ENCODE peak calls at places on chromosomes 6 and 20, in five cellular contexts. P is IMR-90, F is fibroblast of lung, Q is colonic mucosa, U is uterus. O is an unnamed sample. For H3K27me3, the result is how much of the 10 kb centered on the place peaks cover.

GRCh38 chr6:145480024-145480423 is 255.3 kb downstream of the EPM2A start:
- DNase-seq in P (no peak), Q (no peak), U (no peak), F (no peak), O (no peak)

GRCh38 chr6:117167520-117168271 is 97.7 kb upstream of the VGLL2 start:
- DNase-seq in Q (no peak), P (peak), U (no peak), F (no peak), O (no peak)

GRCh38 chr6:21332077-21332476 is 261.5 kb upstream of the SOX4 start:
- DNase-seq in P (no peak), U (no peak), F (no peak), Q (no peak), O (no peak)

GRCh38 chr6:84525907-84526306 is 238.5 kb downstream of the TBX18 start:
- DNase-seq in F (peak), P (no peak), Q (no peak), U (no peak), O (no peak)

GRCh38 chr20:5400164-5400762 is 83.5 kb upstream of the PROKR2 start:
- DNase-seq in Q (no peak), F (peak), U (no peak), P (peak), O (no peak)

GRCh38 chr6:169289671-169290408 is 36.2 kb upstream of the THBS2 start:
- DNase-seq in F (peak), U (peak), P (peak), Q (no peak), O (no peak)

GRCh38 chr6:168919455-168920179 is 334.0 kb downstream of the THBS2 start:
- DNase-seq in Q (no peak), P (no peak), U (no peak), F (no peak), O (no peak)

GRCh38 chr6:15387118-15387517 is 141.2 kb downstream of the JARID2 start:
- DNase-seq in F (no peak), U (no peak), P (peak), Q (no peak), O (no peak)

GRCh38 chr6:37555040-37555781 is 55.5 kb upstream of the CCDC167 start:
- DNase-seq in F (no peak), P (no peak), Q (no peak), U (no peak), O (no peak)

GRCh38 chr6:137387365-137387764 is 106.8 kb downstream of the OLIG3 start:
- DNase-seq in F (no peak), U (no peak), Q (no peak), P (no peak), O (no peak)

GRCh38 chr6:132933085-132933484 is 118.7 kb downstream of the RPS12 start:
- DNase-seq in F (no peak), U (no peak), Q (no peak), P (no peak), O (no peak)

GRCh38 chr6:34888874-34889555 is at the start of gene ANKS1A:
- DNase-seq in U (peak), P (peak), F (peak), Q (peak), O (no peak)

GRCh38 chr6:16236648-16237199 is 1.7 kb upstream of the GMPR start:
- DNase-seq in Q (peak), P (peak), U (no peak), F (peak), O (peak)

GRCh38 chr6:126072172-126072571 is 85.8 kb downstream of the TRMT11 start:
- DNase-seq in U (no peak), F (no peak), Q (no peak), P (no peak), O (no peak)

GRCh38 chr6:24720131-24720603 is 1.2 kb upstream of the C6orf62 start:
- DNase-seq in Q (peak), U (peak), F (peak), P (peak), O (no peak)

GRCh38 chr20:23019403-23019802 is 15.7 kb upstream of the SSTR4 start:
- DNase-seq in U (no peak), F (no peak), P (no peak), Q (no peak), O (no peak)

GRCh38 chr6:47097092-47097945 is 55.2 kb upstream of the ADGRF1 start:
- DNase-seq in Q (peak), P (peak), U (peak), F (peak), O (peak)

GRCh38 chr6:124870611-124871201 is 91.5 kb upstream of the RNF217 start:
- DNase-seq in P (peak), Q (no peak), U (no peak), F (peak), O (peak)

GRCh38 chr6:22036267-22036666 is 260.6 kb downstream of the PRL start:
- DNase-seq in U (no peak), P (peak), Q (no peak), F (no peak), O (no peak)

GRCh38 chr20:23296841-23297701 is 53.5 kb upstream of the NXT1 start:
- DNase-seq in U (no peak), F (no peak), Q (no peak), P (no peak), O (no peak)

GRCh38 chr20:13259921-13260320 is 38.8 kb downstream of the ISM1 start:
- DNase-seq in U (no peak), P (no peak), Q (no peak), F (no peak), O (no peak)

GRCh38 chr6:10995114-10995707 is 48.9 kb downstream of the ELOVL2 start:
- DNase-seq in P (no peak), U (no peak), F (no peak), Q (no peak), O (no peak)

GRCh38 chr6:29708432-29709177 is 14.6 kb upstream of the HLA-F start:
- DNase-seq in F (no peak), P (no peak), U (no peak), Q (no peak), O (no peak)

GRCh38 chr6:145349950-145350510 is 385.3 kb downstream of the EPM2A start:
- DNase-seq in F (no peak), U (no peak), Q (no peak), P (no peak), O (no peak)

GRCh38 chr6:105270511-105270910 is 90.7 kb upstream of the POPDC3 start:
- DNase-seq in F (no peak), Q (no peak), U (no peak), P (peak), O (no peak)

GRCh38 chr6:33668914-33669313 is 42.6 kb downstream of the UQCC2 start:
- DNase-seq in Q (peak), F (no peak), U (no peak), P (no peak), O (no peak)

GRCh38 chr20:16201191-16201590 is 372.1 kb downstream of the KIF16B start:
- DNase-seq in F (no peak), U (no peak), Q (no peak), P (no peak), O (no peak)

GRCh38 chr6:100257661-100258395 is 206.9 kb downstream of the SIM1 start:
- DNase-seq in Q (no peak), F (peak), U (no peak), P (peak), O (peak)

GRCh38 chr6:28922004-28922840 is 1.6 kb downstream of the TRIM27 start:
- DNase-seq in F (no peak), U (no peak), Q (peak), P (peak), O (no peak)

GRCh38 chr6:42996513-42996912 is 12.1 kb downstream of the PPP2R5D start:
- DNase-seq in F (peak), Q (no peak), U (no peak), P (no peak), O (no peak)

GRCh38 chr6:107676002-107676401 is 148.1 kb downstream of the SCML4 start:
- DNase-seq in P (no peak), F (no peak), U (peak), Q (no peak), O (no peak)

GRCh38 chr20:44355503-44356352 is at the start of gene HNF4A:
- DNase-seq in Q (peak), U (no peak), F (no peak), P (no peak), O (no peak)
- H3K27ac ChIP-seq in Q (peak), U (no peak), F (no peak), P (no peak), O (no peak)

GRCh38 chr20:46108435-46108841 is 9.7 kb upstream of the CD40 start:
- DNase-seq in U (no peak), Q (no peak), F (no peak), P (no peak), O (no peak)

GRCh38 chr20:46112430-46113020 is 5.6 kb upstream of the CD40 start:
- DNase-seq in P (no peak), Q (no peak), F (no peak), U (no peak), O (no peak)

GRCh38 chr20:46111028-46111835 is 6.9 kb upstream of the CD40 start:
- DNase-seq in P (no peak), Q (peak), U (no peak), F (peak), O (no peak)

GRCh38 chr20:46111836-46112212 is 6.3 kb upstream of the CD40 start:
- DNase-seq in Q (no peak), P (no peak), F (no peak), U (no peak), O (no peak)

DNA sequence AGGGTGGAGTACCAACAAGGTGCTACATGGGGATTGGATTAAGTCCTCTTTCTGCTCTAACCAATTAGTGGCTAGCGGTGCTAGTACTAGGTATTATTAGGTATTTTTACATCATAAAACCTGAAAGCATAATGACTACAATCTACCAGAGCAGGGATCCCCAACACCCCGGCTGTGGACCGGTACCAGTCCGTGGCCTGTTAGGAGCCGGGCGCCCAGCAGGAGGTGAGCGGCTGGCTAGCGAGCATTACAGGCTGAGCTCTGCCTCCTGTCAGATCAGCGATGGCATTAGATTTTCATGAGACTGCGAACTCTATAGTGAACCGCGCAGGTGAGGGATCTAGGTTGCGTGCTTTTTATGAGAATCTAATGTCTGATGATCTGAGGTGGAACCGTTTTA is 9.1 kb upstream of the CD40 start:
- DNase-seq in U (no peak), Q (no peak), P (no peak), F (no peak), O (no peak)
- H3K27me3 ChIP-seq in U (under half), Q (under half), P (under half), F (under half), O (under half)

DNA sequence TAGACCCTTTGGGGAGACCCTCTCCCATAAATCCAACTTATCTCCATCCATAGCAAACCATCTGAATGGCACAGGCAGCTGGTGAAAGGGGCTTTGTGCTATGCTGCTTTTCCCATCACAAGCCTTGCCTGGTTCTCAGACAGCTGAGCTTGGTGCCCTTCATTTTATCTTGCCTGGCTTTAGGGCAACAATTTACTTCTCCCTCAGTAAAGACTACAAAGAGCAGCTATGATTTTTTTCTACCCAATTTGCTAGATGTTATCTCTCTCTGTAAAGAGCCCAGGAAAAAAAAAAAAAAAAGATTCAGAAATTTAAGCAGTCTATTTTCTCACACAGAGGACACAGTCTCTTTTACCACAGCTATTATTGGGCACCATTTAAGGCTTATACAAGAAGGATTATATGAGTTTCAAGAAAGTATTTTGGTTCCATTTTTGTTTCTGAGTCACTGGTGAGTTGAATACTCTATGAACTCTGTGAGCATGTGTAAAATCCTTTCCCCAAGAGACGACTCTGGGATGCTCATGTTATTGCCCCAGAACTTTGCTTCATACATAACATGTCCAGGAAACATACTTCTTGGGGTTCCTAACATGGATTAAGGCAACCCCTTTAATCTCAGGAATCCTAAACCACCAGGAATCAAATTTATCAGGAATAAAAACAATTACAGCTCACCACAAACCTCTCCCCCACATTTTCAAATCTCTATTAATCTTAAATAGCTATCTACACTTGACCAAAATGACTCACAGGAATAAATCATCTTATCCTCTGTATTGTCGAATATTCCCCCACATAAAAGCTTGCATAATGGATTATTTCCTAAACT is 117.3 kb upstream of the COL21A1 start:
- DNase-seq in U (no peak), Q (no peak), F (peak), P (peak), O (no peak)
- H3K27ac ChIP-seq in U (peak), Q (no peak), F (no peak), P (no peak), O (no peak)

GRCh38 chr20:21339499-21339898 is 36.4 kb downstream of the XRN2 start:
- DNase-seq in P (peak), Q (no peak), U (no peak), F (no peak), O (no peak)
- H3K27me3 ChIP-seq in P (under half), Q (under half), U (under half), F (under half), O (under half)

DNA sequence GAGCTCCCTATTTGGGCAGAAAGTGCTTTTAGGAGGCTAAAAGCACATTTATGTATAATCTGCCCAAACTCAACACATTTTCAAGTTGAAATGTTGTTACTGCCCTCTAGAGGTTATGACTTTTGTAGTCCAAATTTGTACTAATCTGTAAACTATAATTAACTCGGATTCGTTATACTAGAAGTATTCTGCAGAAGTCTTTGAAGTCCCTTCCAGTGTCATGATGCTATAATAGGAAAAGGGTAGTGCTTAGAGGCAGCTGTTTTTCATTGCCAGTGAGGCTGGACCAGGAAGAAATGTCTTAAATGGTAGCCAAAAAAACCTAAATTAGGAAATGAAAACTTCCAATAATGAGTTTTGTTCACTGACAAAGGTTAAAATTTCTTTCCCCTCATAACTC is 44.8 kb upstream of the EMILIN3 start:
- DNase-seq in P (peak), U (no peak), Q (no peak), F (peak), O (no peak)
- H3K27ac ChIP-seq in P (no peak), U (peak), Q (no peak), F (peak), O (no peak)

DNA sequence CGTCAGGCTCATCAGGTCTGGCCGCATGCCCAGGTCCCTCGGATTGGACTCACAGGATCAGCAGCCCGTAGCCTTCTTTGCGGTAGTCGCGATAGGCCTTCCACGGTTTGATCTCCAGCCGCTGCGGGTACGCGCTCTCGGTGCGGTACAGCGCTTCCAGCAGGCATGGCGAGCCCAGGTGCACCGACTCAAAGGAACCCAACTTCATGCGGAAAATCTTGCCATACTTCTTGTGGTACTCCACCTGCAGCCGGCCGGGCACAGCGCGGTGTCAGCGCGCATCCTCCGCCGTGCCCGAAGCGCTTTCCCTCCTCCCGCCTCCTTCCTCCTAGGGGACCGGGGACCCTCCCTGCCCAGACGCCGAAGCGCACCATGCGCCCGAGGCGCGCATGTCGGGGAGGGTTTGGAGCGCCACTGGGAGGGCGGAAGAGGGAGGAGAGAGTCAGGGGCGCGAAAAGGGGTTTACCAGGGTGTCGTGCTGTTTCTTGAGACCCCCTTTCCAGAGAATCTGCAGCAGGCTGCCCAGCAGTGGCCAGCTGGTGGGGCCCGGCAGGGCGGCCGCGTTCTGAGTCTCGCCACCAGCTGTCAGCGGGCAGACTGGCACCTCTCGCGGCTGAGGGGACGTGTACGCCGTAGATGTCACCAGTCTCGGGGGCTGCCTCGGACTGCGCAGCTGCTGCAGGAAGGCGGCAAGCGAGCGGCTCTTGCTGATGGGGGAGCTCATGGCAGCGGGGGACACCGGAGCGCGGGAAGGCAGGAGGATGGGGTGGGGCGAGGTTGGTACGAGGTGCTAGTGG is 732 bp downstream of the CYP24A1 start:
- DNase-seq in Q (peak), F (peak), P (no peak), U (no peak), O (no peak)
- H3K27me3 ChIP-seq in Q (under half), F (half or more), P (half or more), U (under half), O (half or more)

DNA sequence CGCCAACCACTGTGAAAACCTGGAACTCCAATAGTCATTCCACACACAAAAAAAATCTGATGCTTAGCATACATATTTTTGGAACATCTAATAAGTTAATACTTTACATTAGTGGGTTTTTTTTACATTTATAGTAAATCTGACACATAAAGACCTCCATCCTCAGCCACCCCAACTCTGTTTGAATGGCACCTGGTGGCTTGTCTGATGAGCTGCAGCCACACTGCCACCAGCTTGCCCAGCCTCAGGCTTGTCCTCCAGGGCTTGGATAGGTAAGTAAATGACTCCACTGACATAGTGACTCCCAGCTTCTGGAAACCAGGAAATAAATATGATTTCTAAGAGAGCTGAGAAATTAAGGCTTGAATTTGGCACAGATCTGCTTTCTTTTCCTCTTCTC is 71.5 kb downstream of the ZNF133 start:
- DNase-seq in P (no peak), Q (no peak), U (no peak), F (no peak), O (no peak)
- H3K27ac ChIP-seq in P (no peak), Q (no peak), U (no peak), F (no peak), O (no peak)